ENCODE peak calls at places on chromosomes 12 and 14, in four cellular contexts. G, P, W and Z are unnamed samples.

GRCh38 chr12:22360772-22361171 is 26.3 kb upstream of the ST8SIA1 start:
- DNase-seq in G (no peak), P (no peak), W (no peak), Z (no peak)

GRCh38 chr12:103806807-103807206 is 34.2 kb downstream of the NT5DC3 start:
- DNase-seq in G (no peak), P (no peak), W (peak; percentile 73), Z (no peak)

GRCh38 chr14:44847910-44848309 is 113.8 kb downstream of the KLHL28 start:
- DNase-seq in G (no peak), P (no peak), W (no peak), Z (no peak)

GRCh38 chr12:53145383-53145782 is 35.1 kb upstream of the ZNF740 start:
- DNase-seq in G (no peak), P (no peak), W (no peak), Z (no peak)

GRCh38 chr14:91888641-91889476 is 21.5 kb upstream of the TC2N start:
- DNase-seq in G (no peak), P (peak; percentile 63), W (no peak), Z (no peak)

GRCh38 chr14:35405304-35405996 is 901 bp upstream of the NFKBIA start:
- DNase-seq in G (no peak), P (peak; percentile 20), W (no peak), Z (no peak)

GRCh38 chr14:20603813-20604212 is 12.6 kb upstream of the RNASE12 start:
- DNase-seq in G (no peak), P (no peak), W (no peak), Z (no peak)

GRCh38 chr12:131024721-131025120 is 71.0 kb downstream of the ADGRD1 start:
- DNase-seq in G (no peak), P (no peak), W (no peak), Z (no peak)

GRCh38 chr12:119179335-119180021 is 747 bp downstream of the HSPB8 start:
- DNase-seq in G (no peak), P (peak; percentile 47), W (peak; percentile 43), Z (no peak)

GRCh38 chr12:25827141-25827540 is 131.3 kb upstream of the RASSF8 start:
- DNase-seq in G (no peak), P (no peak), W (no peak), Z (no peak)

GRCh38 chr12:4290011-4290790 is 16.6 kb downstream of the CCND2 start:
- DNase-seq in G (no peak), P (no peak), W (no peak), Z (no peak)

GRCh38 chr12:50537538-50537919 is 32.7 kb downstream of the DIP2B start:
- DNase-seq in G (no peak), P (peak; percentile 18), W (no peak), Z (no peak)

GRCh38 chr14:103243764-103244737 is 90.0 kb upstream of the EIF5 start:
- DNase-seq in G (no peak), P (no peak), W (no peak), Z (no peak)

GRCh38 chr12:28313631-28314030 is 123.4 kb downstream of the CCDC91 start:
- DNase-seq in G (no peak), P (no peak), W (peak; percentile 78), Z (no peak)

GRCh38 chr14:67942311-67942710 is 122.7 kb downstream of the RAD51B start:
- DNase-seq in G (no peak), P (no peak), W (no peak), Z (no peak)

GRCh38 chr12:11553871-11554533 is 95.5 kb upstream of the ETV6 start:
- DNase-seq in G (peak; percentile 9), P (peak; percentile 48), W (peak; percentile 61), Z (peak; percentile 42)

GRCh38 chr12:52847335-52848102 is 1.3 kb downstream of the KRT78 start:
- DNase-seq in G (no peak), P (peak; percentile 17), W (no peak), Z (no peak)

GRCh38 chr14:67599698-67600561 is at the start of gene PIGH:
- DNase-seq in G (peak; percentile 82), P (peak; percentile 95), W (peak; percentile 88), Z (no peak)

GRCh38 chr12:15855646-15856045 is 26.5 kb upstream of the STRAP start:
- DNase-seq in G (no peak), P (no peak), W (no peak), Z (no peak)

GRCh38 chr14:36935976-36936678 is 236.3 kb downstream of the SLC25A21 start:
- DNase-seq in G (no peak), P (peak; percentile 9), W (no peak), Z (no peak)

GRCh38 chr12:12648951-12649650 is 37.4 kb downstream of the CREBL2 start:
- DNase-seq in G (no peak), P (no peak), W (no peak), Z (no peak)

GRCh38 chr12:124827588-124828184 is 36.0 kb downstream of the SCARB1 start:
- DNase-seq in G (no peak), P (no peak), W (no peak), Z (no peak)

DNA sequence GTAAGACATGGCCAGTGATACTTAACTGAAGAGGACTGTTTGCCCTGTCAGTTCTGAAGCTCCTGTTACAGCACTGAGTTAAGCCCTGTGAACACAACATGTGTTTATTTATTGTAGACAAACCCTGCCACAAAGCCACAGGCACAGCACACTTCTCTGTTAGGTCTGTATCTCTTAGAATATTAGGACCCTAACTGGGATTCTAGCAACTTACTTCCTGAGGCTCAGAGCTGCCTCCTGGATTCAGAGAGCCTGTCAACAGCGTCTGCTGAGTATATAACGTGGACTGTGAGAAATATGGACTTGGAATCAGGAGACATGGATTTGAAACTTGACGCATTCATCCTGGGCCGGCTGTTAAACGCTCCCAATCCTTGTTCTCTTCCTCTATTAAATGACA is 135.0 kb upstream of the HIF1A start:
- DNase-seq in G (no peak), P (no peak), W (no peak), Z (no peak)
- H3K9ac ChIP-seq in G (no peak overlapping the region), P (no peak overlapping the region), W (no peak overlapping the region), Z (no peak overlapping the region)

GRCh38 chr14:77039285-77040058 is 11.0 kb upstream of the IRF2BPL start:
- DNase-seq in G (no peak), P (no peak), W (peak; percentile 51), Z (no peak)
- H3K4me3 ChIP-seq in G (peak overlapping the region; percentile 35), P (peak overlapping the region; percentile 45), W (peak overlapping the region; percentile 29), Z (peak overlapping the region; percentile 75)

GRCh38 chr12:30999011-30999410 is 72.5 kb downstream of the TSPAN11 start:
- DNase-seq in G (no peak), P (no peak), W (no peak), Z (no peak)

GRCh38 chr12:30997685-30998440 is 71.3 kb downstream of the TSPAN11 start:
- DNase-seq in G (no peak), P (no peak), W (no peak), Z (no peak)

GRCh38 chr12:30994274-30994673 is 67.7 kb downstream of the TSPAN11 start:
- DNase-seq in G (no peak), P (no peak), W (no peak), Z (no peak)

GRCh38 chr12:30996255-30996654 is 69.7 kb downstream of the TSPAN11 start:
- DNase-seq in G (no peak), P (no peak), W (peak; percentile 94), Z (no peak)

GRCh38 chr12:30996752-30997151 is 70.2 kb downstream of the TSPAN11 start:
- DNase-seq in G (no peak), P (no peak), W (no peak), Z (no peak)
- H3K9ac ChIP-seq in G (no peak overlapping the region), P (no peak overlapping the region), W (no peak overlapping the region), Z (no peak overlapping the region)

GRCh38 chr14:105422695-105423487 is 3.3 kb downstream of the MTA1 start:
- DNase-seq in G (no peak), P (no peak), W (no peak), Z (no peak)
- H3K4me3 ChIP-seq in G (no peak overlapping the region), P (no peak overlapping the region), W (no peak overlapping the region), Z (no peak overlapping the region)

DNA sequence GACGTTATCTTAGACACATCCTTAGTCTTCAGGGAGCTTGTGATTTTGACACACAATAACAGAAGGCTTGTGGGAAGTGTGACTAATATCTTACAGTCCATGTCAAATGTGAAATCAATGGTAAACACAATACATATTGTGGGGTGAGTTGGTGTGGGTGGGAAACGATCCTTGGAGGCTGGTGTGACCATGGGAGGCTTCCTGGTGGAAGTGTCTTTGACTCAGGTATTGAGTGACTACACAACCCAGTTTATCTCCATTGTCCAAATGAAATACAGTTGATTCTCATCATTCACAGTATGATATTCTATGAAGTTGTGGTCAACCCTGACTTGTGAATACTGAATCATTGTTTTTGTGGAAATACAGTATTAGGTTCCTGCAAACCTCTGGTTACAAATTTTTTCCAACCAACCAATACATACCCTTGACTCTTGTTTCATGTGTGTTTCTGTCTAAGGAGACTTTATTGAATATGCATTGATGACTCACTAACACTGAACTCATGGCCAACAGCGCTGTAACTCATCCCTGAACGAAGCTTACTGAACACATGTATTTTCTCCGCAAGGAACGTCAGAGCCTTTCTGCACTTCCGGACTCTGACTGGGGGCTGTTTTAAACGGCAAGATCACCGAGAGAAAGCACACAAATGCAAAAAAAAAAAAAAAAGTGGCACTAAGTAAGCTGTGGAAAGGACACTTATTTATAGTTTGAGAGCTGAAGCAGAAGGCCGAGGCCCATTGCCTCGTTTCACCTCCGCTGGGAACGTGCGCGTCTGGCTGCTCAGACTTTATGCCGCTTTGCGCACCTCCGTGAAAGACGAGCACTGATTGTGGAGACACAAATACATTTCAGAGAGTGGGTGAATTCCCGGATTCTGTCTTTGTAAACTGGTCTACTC is 58.9 kb downstream of the CLMN start:
- DNase-seq in G (no peak), P (no peak), W (peak; percentile 80), Z (no peak)
- H3K9ac ChIP-seq in G (no peak overlapping the region), P (no peak overlapping the region), W (no peak overlapping the region), Z (no peak overlapping the region)